ENCODE peak calls at places on chromosomes 3 and 15, in seven cellular contexts. T, E, R, U, Q, L and Z are unnamed samples.

GRCh38 chr3:33218446-33219174 is at the start of gene SUSD5:
- DNase-seq in T (no peak), E (no peak), R (no peak), U (peak; percentile 42), Q (no peak), L (no peak), Z (peak; percentile 51)

GRCh38 chr15:85120351-85121113 is 138.9 kb downstream of the PDE8A start:
- DNase-seq in T (no peak), E (no peak), R (no peak), U (no peak), Q (no peak), L (no peak), Z (no peak)

GRCh38 chr15:68344600-68344999 is 67.1 kb downstream of the FEM1B start:
- DNase-seq in T (no peak), E (no peak), R (no peak), U (no peak), Q (no peak), L (no peak), Z (no peak)

GRCh38 chr3:15108082-15108545 is 9.2 kb upstream of the RBSN start:
- DNase-seq in T (no peak), E (peak; percentile 52), R (peak; percentile 86), U (peak; percentile 82), Q (peak; percentile 71), L (peak; percentile 70), Z (peak; percentile 71)

GRCh38 chr3:123610331-123610730 is 25.5 kb upstream of the HACD2 start:
- DNase-seq in T (no peak), E (no peak), R (peak; percentile 84), U (no peak), Q (no peak), L (no peak), Z (no peak)

GRCh38 chr3:184305577-184305976 is 6.5 kb downstream of the PSMD2 start:
- DNase-seq in T (no peak), E (no peak), R (peak; percentile 57), U (peak; percentile 48), Q (no peak), L (no peak), Z (no peak)

GRCh38 chr3:171556574-171557145 is 96.5 kb upstream of the TNIK start:
- DNase-seq in T (no peak), E (no peak), R (no peak), U (no peak), Q (no peak), L (no peak), Z (peak; percentile 7)

GRCh38 chr3:28951773-28952556 is 328.9 kb upstream of the RBMS3 start:
- DNase-seq in T (no peak), E (no peak), R (no peak), U (no peak), Q (no peak), L (no peak), Z (no peak)

GRCh38 chr3:56799251-56799882 is 2.4 kb downstream of the ARHGEF3 start:
- DNase-seq in T (peak; percentile 40), E (peak; percentile 62), R (peak; percentile 75), U (peak; percentile 83), Q (no peak), L (no peak), Z (peak; percentile 72)

GRCh38 chr15:90219421-90220141 is 14.2 kb downstream of the CIB1 start:
- DNase-seq in T (no peak), E (peak; percentile 25), R (peak; percentile 65), U (no peak), Q (peak; percentile 44), L (peak; percentile 57), Z (no peak)

GRCh38 chr3:53236112-53236841 is 19.5 kb downstream of the TKT start:
- DNase-seq in T (peak; percentile 66), E (no peak), R (no peak), U (peak; percentile 91), Q (no peak), L (no peak), Z (peak; percentile 95)

GRCh38 chr15:45642203-45642932 is 7.5 kb downstream of the SQOR start:
- DNase-seq in T (no peak), E (no peak), R (no peak), U (peak; percentile 93), Q (no peak), L (no peak), Z (peak; percentile 93)

GRCh38 chr15:25422021-25422420 is 16.8 kb downstream of the UBE3A start:
- DNase-seq in T (no peak), E (no peak), R (no peak), U (no peak), Q (no peak), L (no peak), Z (no peak)

GRCh38 chr15:35142578-35142977 is 57.5 kb upstream of the NANOGP8 start:
- DNase-seq in T (no peak), E (no peak), R (no peak), U (peak; percentile 18), Q (no peak), L (no peak), Z (peak; percentile 8)

GRCh38 chr3:149382518-149382917 is 5.1 kb upstream of the TM4SF1 start:
- DNase-seq in T (no peak), E (no peak), R (no peak), U (no peak), Q (no peak), L (no peak), Z (peak; percentile 56)

GRCh38 chr3:168051579-168052183 is 44.0 kb downstream of the GOLIM4 start:
- DNase-seq in T (no peak), E (no peak), R (no peak), U (peak; percentile 74), Q (no peak), L (no peak), Z (peak; percentile 70)

GRCh38 chr15:57205999-57206398 is 170.3 kb upstream of the CGNL1 start:
- DNase-seq in T (no peak), E (no peak), R (no peak), U (no peak), Q (no peak), L (no peak), Z (no peak)